ENCODE peak calls at places on chromosomes 4 and X, in four cellular contexts. T is AG09309, I is fibroblast of mammary gland, J is retinal pigment epithelial cell. D is an unnamed sample.

GRCh38 chrX:43589735-43590515 is 66.2 kb upstream of the MAOA start:
- DNase-seq in J (no peak), I (peak), T (no peak), D (no peak)

GRCh38 chr4:25702848-25703247 is 47.2 kb downstream of the SLC34A2 start:
- DNase-seq in I (peak), J (peak), T (peak), D (no peak)

GRCh38 chrX:119757979-119758681 is at the start of gene SOWAHD:
- DNase-seq in T (no peak), I (no peak), J (no peak), D (peak)

GRCh38 chr4:38243385-38244053 is 283.3 kb downstream of the PTTG2 start:
- DNase-seq in I (no peak), J (no peak), T (no peak), D (no peak)

GRCh38 chr4:153249199-153250154 is 45.2 kb downstream of the TRIM2 start:
- DNase-seq in J (peak), I (peak), T (no peak), D (peak)

GRCh38 chr4:130563185-130563890 is 1467.4 kb downstream of the C4orf33 start:
- DNase-seq in I (peak), T (no peak), J (peak), D (peak)

GRCh38 chrX:150051096-150051495 is 112.8 kb upstream of the EOLA2 start:
- DNase-seq in I (no peak), J (no peak), T (no peak), D (no peak)

GRCh38 chr4:185127021-185127925 is 15.8 kb upstream of the SLC25A4 start:
- DNase-seq in I (no peak), T (no peak), J (no peak), D (peak)

GRCh38 chr4:95249402-95250043 is 299.2 kb downstream of the UNC5C start:
- DNase-seq in T (no peak), I (no peak), J (no peak), D (no peak)

GRCh38 chrX:119008122-119008744 is 33.8 kb downstream of the LONRF3 start:
- DNase-seq in I (peak), J (no peak), T (no peak), D (peak)

GRCh38 chr4:89303177-89303576 is 4.4 kb downstream of the GPRIN3 start:
- DNase-seq in T (no peak), J (no peak), I (no peak), D (no peak)

GRCh38 chr4:1987296-1987695 is 21.5 kb downstream of the NELFA start:
- DNase-seq in J (no peak), T (no peak), I (no peak), D (no peak)

GRCh38 chr4:81527709-81528108 is 56.0 kb upstream of the RASGEF1B start:
- DNase-seq in J (no peak), T (no peak), I (no peak), D (no peak)

GRCh38 chr4:23717528-23718248 is 172.2 kb downstream of the PPARGC1A start:
- DNase-seq in I (peak), J (peak), T (no peak), D (no peak)
- TF ChIP-seq CTCF in I (peak), J (peak), T (peak), D (peak)

DNA sequence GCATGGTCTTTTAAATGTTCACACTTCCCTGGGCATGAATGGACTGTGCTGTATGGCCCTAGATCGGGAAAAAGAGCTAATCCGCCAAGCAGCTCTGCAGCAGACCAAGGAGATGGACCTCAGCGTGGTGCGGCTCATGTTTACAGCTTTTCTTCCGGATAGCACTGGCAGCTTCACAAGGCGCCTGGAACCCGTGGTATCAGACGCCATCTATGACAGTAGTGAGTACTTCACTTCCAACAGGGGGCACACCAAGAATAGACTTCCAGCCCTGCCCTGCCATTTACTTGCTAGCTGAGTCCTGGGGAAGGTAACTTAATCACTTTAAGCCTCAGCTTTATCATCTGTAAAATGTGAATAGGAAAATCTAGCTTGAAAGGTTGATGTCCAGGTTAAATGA is 77.7 kb downstream of the NFKB1 start:
- DNase-seq in I (no peak), J (no peak), T (no peak), D (peak)
- TF ChIP-seq CTCF in I (no peak), J (no peak), T (no peak), D (peak)

DNA sequence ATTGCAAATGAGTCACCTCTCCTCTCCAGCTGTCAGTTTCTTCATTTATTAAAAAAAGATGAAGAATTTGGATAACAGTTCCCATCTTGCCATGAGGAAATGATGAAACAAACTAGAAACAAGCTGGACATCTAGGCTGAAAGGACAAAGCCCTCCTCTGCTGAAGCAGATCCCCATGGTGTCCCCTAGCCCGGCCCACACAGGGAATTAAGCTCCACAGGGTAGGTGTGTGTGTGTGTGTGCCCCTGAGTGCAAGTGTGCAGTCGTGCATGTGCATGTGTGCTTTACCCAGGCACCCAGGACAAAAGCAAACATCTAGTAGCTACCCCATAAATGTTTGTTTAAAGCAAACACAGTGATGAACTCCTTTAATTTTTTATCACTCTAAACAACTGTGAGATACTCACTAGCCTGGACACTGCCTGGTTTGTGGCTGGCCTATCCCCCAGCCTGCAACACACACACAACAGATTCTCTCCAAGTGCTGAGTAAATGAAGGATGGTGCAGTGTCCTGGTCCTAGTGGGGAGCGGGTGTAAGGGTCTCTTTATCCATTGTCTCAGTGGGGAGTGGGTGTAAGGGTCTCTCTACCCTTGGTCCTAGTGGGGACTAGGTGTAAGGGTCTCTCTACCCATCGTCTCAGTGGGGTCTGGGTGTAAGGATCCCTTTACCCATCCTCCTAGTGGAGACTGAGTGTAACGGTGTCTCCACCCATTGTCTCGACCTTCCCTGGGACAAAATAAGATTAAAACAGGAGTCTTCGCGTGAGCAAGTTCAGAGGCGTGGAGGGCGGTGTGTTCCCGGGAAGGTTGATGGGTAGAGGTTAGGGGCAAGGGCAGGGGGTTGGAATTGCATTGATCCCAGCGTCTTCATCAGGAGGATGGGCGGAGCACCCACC is 688 bp upstream of the EVC start:
- DNase-seq in I (no peak), J (no peak), T (no peak), D (no peak)
- TF ChIP-seq CTCF in I (peak), J (peak), T (peak), D (peak)

DNA sequence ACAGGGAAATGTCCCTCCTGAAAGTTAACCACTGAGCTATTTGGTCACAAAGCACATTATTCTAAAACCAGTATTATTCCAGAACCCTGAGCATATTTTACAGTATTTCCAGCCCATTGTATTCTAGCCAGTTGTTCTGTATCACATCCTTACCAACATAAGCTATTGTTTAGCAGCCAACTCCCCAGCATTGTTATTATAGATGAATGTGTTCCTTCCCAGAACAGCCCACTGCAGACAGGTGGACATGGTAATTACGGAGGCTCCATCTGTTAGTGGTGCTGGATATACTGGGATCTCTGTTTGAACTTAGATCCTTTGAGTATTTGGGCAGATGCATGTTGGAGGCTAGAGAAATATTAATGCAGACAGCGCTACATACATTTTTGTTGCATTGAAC is 126.1 kb downstream of the MGST2 start:
- DNase-seq in T (no peak), J (no peak), I (no peak), D (no peak)
- TF ChIP-seq CTCF in T (no peak), J (no peak), I (no peak), D (no peak)

GRCh38 chr4:45345551-45345950 is 619.2 kb upstream of the GNPDA2 start:
- DNase-seq in T (no peak), I (no peak), J (no peak), D (no peak)
- TF ChIP-seq CTCF in T (no peak), I (no peak), J (no peak), D (no peak)

GRCh38 chrX:54483946-54484345 is 12.1 kb downstream of the FGD1 start:
- DNase-seq in I (no peak), T (no peak), J (no peak), D (no peak)

GRCh38 chrX:54482839-54483593 is 13.0 kb downstream of the FGD1 start:
- DNase-seq in J (no peak), I (no peak), T (no peak), D (no peak)

GRCh38 chrX:54479471-54480122 is 16.4 kb downstream of the FGD1 start:
- DNase-seq in I (no peak), T (no peak), J (no peak), D (peak)

GRCh38 chrX:54484666-54485065 is 11.4 kb downstream of the FGD1 start:
- DNase-seq in J (no peak), I (no peak), T (no peak), D (no peak)

GRCh38 chrX:54481751-54482150 is 14.3 kb downstream of the FGD1 start:
- DNase-seq in J (no peak), T (no peak), I (peak), D (no peak)
- TF ChIP-seq CTCF in J (peak), T (no peak), I (peak), D (no peak)

DNA sequence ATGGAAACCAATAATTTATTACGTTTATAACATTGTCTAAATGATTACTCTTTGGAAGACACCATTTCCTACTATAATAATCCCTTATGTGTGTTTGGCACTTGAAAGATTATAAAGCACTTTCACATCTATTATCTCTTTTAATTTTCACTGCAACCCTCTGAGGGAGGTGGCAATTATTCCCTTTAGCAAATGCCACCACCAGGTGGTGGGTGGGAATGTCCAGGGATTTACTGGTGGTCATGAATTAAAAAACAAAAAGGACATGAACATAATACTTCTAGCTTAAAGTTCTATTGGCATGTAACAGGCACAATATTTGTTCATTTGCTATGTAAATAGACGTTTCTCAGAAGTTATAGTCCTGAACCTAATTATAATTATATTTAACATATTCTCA is 1.2 kb upstream of the MGARP start:
- DNase-seq in T (no peak), I (peak), J (no peak), D (no peak)
- TF ChIP-seq CTCF in T (no peak), I (peak), J (peak), D (no peak)